ENCODE peak calls at places on chromosomes 3 and 15, in six cellular contexts. One of them, this sample, is unnamed.

GRCh38 chr15:40928975-40929729 is at the start of gene DLL4:
- DNase-seq in activated CD4-positive, CD25-positive, alpha-beta regulatory T cell: no peak
- DNase-seq in NAMALWA: peak
- DNase-seq in amniotic stem cell: no peak
- DNase-seq in CD4-positive, alpha-beta T cell: no peak
- DNase-seq in nucleus accumbens: no peak
- DNase-seq in this sample: peak

GRCh38 chr3:93983408-93983807 is 3.5 kb downstream of the ARL13B start:
- DNase-seq in NAMALWA: no peak
- DNase-seq in amniotic stem cell: no peak
- DNase-seq in activated CD4-positive, CD25-positive, alpha-beta regulatory T cell: no peak
- DNase-seq in nucleus accumbens: no peak
- DNase-seq in CD4-positive, alpha-beta T cell: no peak
- DNase-seq in this sample: no peak

GRCh38 chr3:112629425-112629824 is 11.5 kb downstream of the CCDC80 start:
- DNase-seq in amniotic stem cell: peak
- DNase-seq in CD4-positive, alpha-beta T cell: no peak
- DNase-seq in activated CD4-positive, CD25-positive, alpha-beta regulatory T cell: no peak
- DNase-seq in nucleus accumbens: no peak
- DNase-seq in NAMALWA: no peak
- DNase-seq in this sample: no peak

GRCh38 chr15:75685195-75685594 is 27.5 kb downstream of the CSPG4 start:
- DNase-seq in NAMALWA: no peak
- DNase-seq in CD4-positive, alpha-beta T cell: no peak
- DNase-seq in activated CD4-positive, CD25-positive, alpha-beta regulatory T cell: no peak
- DNase-seq in nucleus accumbens: no peak
- DNase-seq in amniotic stem cell: no peak
- DNase-seq in this sample: no peak

GRCh38 chr3:46986782-46987484 is 7.5 kb downstream of the NBEAL2 start:
- DNase-seq in nucleus accumbens: no peak
- DNase-seq in activated CD4-positive, CD25-positive, alpha-beta regulatory T cell: no peak
- DNase-seq in amniotic stem cell: no peak
- DNase-seq in CD4-positive, alpha-beta T cell: no peak
- DNase-seq in NAMALWA: no peak
- DNase-seq in this sample: no peak

GRCh38 chr3:190058486-190059241 is 62.0 kb downstream of the P3H2 start:
- DNase-seq in CD4-positive, alpha-beta T cell: no peak
- DNase-seq in NAMALWA: no peak
- DNase-seq in nucleus accumbens: no peak
- DNase-seq in activated CD4-positive, CD25-positive, alpha-beta regulatory T cell: no peak
- DNase-seq in amniotic stem cell: no peak
- DNase-seq in this sample: no peak

GRCh38 chr15:67834249-67834592 is 5.6 kb downstream of the RNU6-1 start:
- DNase-seq in nucleus accumbens: no peak
- DNase-seq in amniotic stem cell: no peak
- DNase-seq in NAMALWA: no peak
- DNase-seq in activated CD4-positive, CD25-positive, alpha-beta regulatory T cell: no peak
- DNase-seq in CD4-positive, alpha-beta T cell: no peak
- DNase-seq in this sample: no peak

GRCh38 chr3:132509096-132509495 is 88.0 kb upstream of the ACKR4 start:
- DNase-seq in NAMALWA: no peak
- DNase-seq in nucleus accumbens: no peak
- DNase-seq in activated CD4-positive, CD25-positive, alpha-beta regulatory T cell: no peak
- DNase-seq in CD4-positive, alpha-beta T cell: no peak
- DNase-seq in amniotic stem cell: no peak
- DNase-seq in this sample: no peak

GRCh38 chr3:74624301-74624700 is 9.8 kb upstream of the CNTN3 start:
- DNase-seq in activated CD4-positive, CD25-positive, alpha-beta regulatory T cell: no peak
- DNase-seq in CD4-positive, alpha-beta T cell: no peak
- DNase-seq in nucleus accumbens: no peak
- DNase-seq in amniotic stem cell: no peak
- DNase-seq in NAMALWA: no peak
- DNase-seq in this sample: no peak

GRCh38 chr15:60215225-60215963 is 182.4 kb downstream of the ANXA2 start:
- DNase-seq in activated CD4-positive, CD25-positive, alpha-beta regulatory T cell: no peak
- DNase-seq in nucleus accumbens: no peak
- DNase-seq in CD4-positive, alpha-beta T cell: no peak
- DNase-seq in amniotic stem cell: no peak
- DNase-seq in NAMALWA: no peak
- DNase-seq in this sample: no peak

GRCh38 chr15:83565553-83566159 is 88.3 kb upstream of the ADAMTSL3 start:
- DNase-seq in activated CD4-positive, CD25-positive, alpha-beta regulatory T cell: no peak
- DNase-seq in amniotic stem cell: no peak
- DNase-seq in CD4-positive, alpha-beta T cell: no peak
- DNase-seq in NAMALWA: peak
- DNase-seq in nucleus accumbens: no peak
- DNase-seq in this sample: no peak

GRCh38 chr15:89442671-89443307 is 53.6 kb downstream of the RHCG start:
- DNase-seq in amniotic stem cell: no peak
- DNase-seq in nucleus accumbens: peak
- DNase-seq in NAMALWA: peak
- DNase-seq in activated CD4-positive, CD25-positive, alpha-beta regulatory T cell: no peak
- DNase-seq in CD4-positive, alpha-beta T cell: no peak
- DNase-seq in this sample: no peak

This sample was measured in naive thymus-derived CD8-positive, alpha-beta T cell.